ENCODE peak calls at places on chromosomes 11 and 22, in four cellular contexts. P is HepG2, J is K562, O is GM12878. Q is an unnamed sample.
A peak's percentile ranks its signal among the peaks of the same experiment; 100 is the strongest.

GRCh38 chr11:8262552-8263108 is 1.0 kb downstream of the LMO1 start:
- DNase-seq in J (no peak), P (no peak), O (no peak), Q (peak; percentile 78)

GRCh38 chr11:2534131-2534956 is 89.5 kb downstream of the KCNQ1 start:
- DNase-seq in J (no peak), P (no peak), O (no peak), Q (no peak)

GRCh38 chr11:45852018-45852711 is 4.9 kb downstream of the CRY2 start:
- DNase-seq in O (no peak), J (no peak), P (no peak), Q (peak; percentile 32)

GRCh38 chr11:82546556-82547162 is 187.0 kb downstream of the FAM181B start:
- DNase-seq in J (no peak), O (no peak), P (no peak), Q (no peak)

GRCh38 chr22:33896801-33897620 is 23.3 kb downstream of the LARGE1 start:
- DNase-seq in J (no peak), P (no peak), O (no peak), Q (no peak)

GRCh38 chr22:34931026-34931425 is 134.9 kb upstream of the ISX start:
- DNase-seq in J (no peak), P (no peak), O (no peak), Q (no peak)

GRCh38 chr11:135074397-135074998 is 662.5 kb upstream of the B3GAT1 start:
- DNase-seq in J (no peak), O (no peak), P (no peak), Q (no peak)

GRCh38 chr11:11976476-11977187 is 31.8 kb downstream of the DKK3 start:
- DNase-seq in J (no peak), O (no peak), P (no peak), Q (no peak)

GRCh38 chr11:39239553-39239952 is 2219.9 kb downstream of the LRRC4C start:
- DNase-seq in P (no peak), J (no peak), O (no peak), Q (no peak)

GRCh38 chr11:15584158-15584557 is 469.4 kb downstream of the INSC start:
- DNase-seq in P (no peak), O (no peak), J (no peak), Q (no peak)

GRCh38 chr22:30654361-30654760 is 13.3 kb downstream of the DUSP18 start:
- DNase-seq in O (no peak), P (no peak), J (no peak), Q (no peak)

GRCh38 chr11:104152941-104153340 is 11.0 kb downstream of the PDGFD start:
- DNase-seq in O (no peak), J (no peak), P (no peak), Q (no peak)

GRCh38 chr11:44484211-44484610 is 81.3 kb upstream of the CD82 start:
- DNase-seq in J (peak; percentile 39), O (no peak), P (peak; percentile 16), Q (peak; percentile 31)

GRCh38 chr11:64409707-64410395 is 50.9 kb downstream of the RPS6KA4 start:
- DNase-seq in O (no peak), J (no peak), P (no peak), Q (no peak)

GRCh38 chr11:16832193-16832539 is 93.7 kb downstream of the C11orf58 start:
- DNase-seq in J (no peak), O (no peak), P (no peak), Q (no peak)

GRCh38 chr11:41795004-41795403 is 335.6 kb upstream of the LRRC4C start:
- DNase-seq in O (no peak), P (no peak), J (no peak), Q (no peak)

GRCh38 chr11:44083433-44083832 is 12.0 kb upstream of the EXT2 start:
- DNase-seq in O (no peak), J (no peak), P (no peak), Q (no peak)

GRCh38 chr11:27795955-27796861 is 96.0 kb upstream of the BDNF start:
- DNase-seq in P (no peak), J (no peak), O (no peak), Q (peak; percentile 12)

GRCh38 chr11:74043450-74043849 is 34.6 kb upstream of the UCP3 start:
- DNase-seq in O (no peak), P (no peak), J (no peak), Q (no peak)

GRCh38 chr11:87142594-87142993 is 104.9 kb downstream of the TMEM135 start:
- DNase-seq in O (no peak), P (no peak), J (no peak), Q (no peak)

GRCh38 chr11:2320591-2321310 is 18.9 kb downstream of the TSPAN32 start:
- DNase-seq in P (no peak), J (no peak), O (no peak), Q (no peak)

GRCh38 chr11:115896084-115896483 is 391.9 kb upstream of the CADM1 start:
- DNase-seq in J (no peak), P (no peak), O (no peak), Q (no peak)

GRCh38 chr22:47552024-47552423 is 789.6 kb downstream of the TBC1D22A start:
- DNase-seq in J (no peak), O (no peak), P (no peak), Q (no peak)
- TF ChIP-seq NR2C2 in J (no peak), O (no peak), P (no peak), Q (no peak)

DNA sequence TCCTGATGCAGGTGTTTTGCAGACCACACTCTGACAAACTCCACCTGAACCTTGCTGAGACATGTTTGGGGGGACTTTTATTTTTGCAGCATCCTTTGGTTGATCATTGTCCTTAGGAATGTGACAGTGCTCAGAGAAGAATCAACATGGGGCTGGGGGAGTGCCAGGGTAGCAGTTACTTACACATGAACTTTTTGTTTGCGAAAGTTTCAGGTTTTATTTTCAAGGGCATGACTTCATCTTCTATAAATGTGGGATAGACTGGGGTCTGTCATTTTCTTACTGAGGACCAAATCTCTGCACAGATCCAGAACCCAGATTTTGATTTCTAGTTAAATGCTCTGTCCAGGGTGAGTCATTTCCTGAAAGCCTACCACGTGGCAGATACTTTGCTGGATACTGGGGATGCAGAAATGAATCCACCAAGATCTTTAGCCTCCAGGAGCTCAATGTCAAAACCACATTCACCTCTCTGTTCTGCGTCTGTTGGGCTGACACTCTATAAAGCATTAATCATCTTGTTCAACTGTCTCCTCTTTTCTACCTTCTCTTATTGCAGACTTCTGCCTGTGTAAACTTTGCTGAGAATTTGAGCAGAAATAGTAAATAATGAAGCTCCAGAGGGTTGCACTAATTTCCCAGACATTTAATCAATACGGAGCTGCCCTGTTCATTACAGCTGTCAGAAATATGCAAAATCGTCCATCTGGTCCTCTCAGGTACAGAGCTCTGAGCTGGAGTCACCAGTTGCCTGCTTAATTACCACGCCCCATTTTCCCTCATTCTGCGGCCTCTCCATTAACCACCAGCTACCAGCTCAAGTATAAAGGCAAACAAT is 387.9 kb downstream of the MIAT start:
- DNase-seq in P (no peak), O (no peak), J (no peak), Q (no peak)
- TF ChIP-seq MAX in P (no peak), O (no peak), J (no peak), Q (no peak)

GRCh38 chr22:23533328-23533762 is 46.7 kb downstream of the IGLL1 start:
- DNase-seq in J (peak; percentile 76), O (no peak), P (peak; percentile 59), Q (peak; percentile 83)
- TF ChIP-seq CREM in J (no peak), O (no peak), P (no peak), Q (no peak)

DNA sequence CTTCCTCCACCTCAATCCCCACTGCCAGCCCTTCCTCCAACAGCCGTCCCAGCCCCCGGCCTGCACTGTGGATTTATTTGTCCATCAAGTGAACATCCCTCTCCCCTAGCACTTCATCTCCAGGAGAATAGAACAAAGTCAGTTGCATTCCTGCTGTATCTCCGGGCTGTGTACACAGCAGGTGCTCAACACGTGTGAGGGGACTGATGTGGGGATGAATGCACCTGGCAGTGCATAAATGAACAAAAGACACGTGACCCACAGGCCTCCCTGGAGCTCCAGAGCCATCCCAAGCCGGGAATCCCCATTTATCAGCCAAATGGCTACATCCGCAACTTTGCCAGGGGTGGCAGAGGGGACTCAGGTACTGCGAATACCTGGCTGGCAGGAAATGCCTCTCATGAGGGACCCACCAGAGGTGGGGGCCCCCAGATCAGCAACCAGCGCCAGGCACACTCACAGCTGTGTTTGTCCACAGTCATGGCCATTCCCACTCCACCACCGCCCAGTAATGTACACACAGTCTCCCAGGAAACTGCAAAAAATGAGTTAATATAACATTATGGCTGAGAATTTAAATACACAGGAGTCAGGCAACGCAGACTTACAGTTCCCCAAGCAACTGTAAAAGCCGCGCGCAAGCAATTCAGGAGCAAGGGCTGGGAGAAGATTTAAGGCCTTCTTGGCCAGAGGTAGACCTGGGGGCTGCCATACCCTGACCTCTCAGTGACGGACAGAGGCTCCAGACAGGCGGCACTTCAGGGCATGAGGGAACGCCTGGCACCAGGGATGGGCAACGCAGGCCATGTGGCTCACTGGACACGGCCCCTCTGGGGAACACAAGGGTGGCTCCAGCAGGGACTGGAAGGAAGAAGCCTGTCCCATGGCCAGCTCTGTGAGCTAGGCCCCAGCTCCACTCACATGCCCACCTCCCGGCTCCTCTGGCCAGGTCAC is 50.3 kb upstream of the TCF20 start:
- DNase-seq in P (no peak), J (no peak), O (no peak), Q (no peak)
- TF ChIP-seq NR2C2 in P (no peak), J (no peak), O (no peak), Q (no peak)

GRCh38 chr11:111976614-111977140 is 39.5 kb downstream of the DIXDC1 start:
- DNase-seq in J (no peak), O (no peak), P (no peak), Q (peak; percentile 35)

GRCh38 chr11:111976119-111976518 is 39.0 kb downstream of the DIXDC1 start:
- DNase-seq in P (no peak), J (no peak), O (no peak), Q (no peak)

GRCh38 chr11:111980062-111980461 is 42.9 kb downstream of the DIXDC1 start:
- DNase-seq in P (no peak), O (no peak), J (no peak), Q (no peak)

GRCh38 chr11:111977141-111978027 is 40.2 kb downstream of the DIXDC1 start:
- DNase-seq in P (no peak), O (no peak), J (no peak), Q (peak; percentile 64)

DNA sequence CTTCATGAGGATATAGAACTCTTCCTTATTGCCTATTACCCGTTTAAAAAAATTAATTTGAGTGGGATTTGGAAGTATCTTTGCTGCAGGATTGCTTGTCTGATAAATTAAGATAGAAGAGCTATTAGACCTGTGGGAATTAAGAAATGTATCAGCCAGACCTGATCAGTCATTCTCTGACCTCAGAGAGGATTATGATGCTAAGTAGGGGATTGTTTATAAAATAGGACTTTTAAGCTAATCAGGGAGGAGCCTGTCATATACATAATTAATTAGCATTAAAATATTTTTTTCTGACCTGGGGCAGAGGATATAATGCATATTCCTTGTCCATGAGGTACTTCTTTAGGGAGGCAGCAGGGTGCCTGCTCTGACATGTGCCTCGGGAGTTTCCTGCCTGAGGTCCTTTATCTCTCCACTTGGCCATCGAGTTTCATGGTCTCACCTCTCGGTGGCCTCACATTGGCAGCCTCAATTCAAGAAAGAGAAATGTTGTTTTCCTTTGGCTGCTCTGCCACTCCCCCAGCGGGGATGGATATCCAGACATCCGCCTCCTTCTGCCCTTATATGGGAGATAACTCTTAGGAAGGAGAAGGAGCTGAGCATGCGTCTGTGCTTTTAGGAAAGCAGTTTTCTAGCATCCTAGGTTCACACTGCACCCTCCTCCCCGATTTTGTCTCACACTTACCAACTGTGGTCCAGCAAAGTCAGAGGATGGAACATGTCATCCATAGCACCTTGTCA is 41.1 kb downstream of the DIXDC1 start:
- DNase-seq in P (no peak), O (no peak), J (peak; percentile 66), Q (peak; percentile 56)
- TF ChIP-seq MAX in P (no peak), O (no peak), J (no peak), Q (peak; percentile 79)

GRCh38 chr11:92848578-92848977 is 120.9 kb upstream of the MTNR1B start:
- DNase-seq in P (no peak), J (no peak), O (no peak), Q (no peak)
- TF ChIP-seq CREM in P (no peak), J (no peak), O (no peak), Q (no peak)

Q was measured in WTC11.